ENCODE peak calls at places on chromosomes 5 and 9, in four cellular contexts. O, Q, R and I are unnamed samples.

GRCh38 chr5:156883316-156883875 is 33.3 kb downstream of the PPP1R2B start:
- DNase-seq in O (no peak), R (no peak), Q (no peak), I (no peak)

GRCh38 chr9:18606831-18607230 is 132.9 kb downstream of the ADAMTSL1 start:
- DNase-seq in R (no peak), O (no peak), Q (peak), I (no peak)

GRCh38 chr9:23820731-23821399 is 5.2 kb downstream of the ELAVL2 start:
- DNase-seq in O (no peak), R (peak), Q (no peak), I (no peak)

GRCh38 chr5:67305913-67306710 is 109.5 kb upstream of the CD180 start:
- DNase-seq in O (no peak), R (no peak), Q (peak), I (no peak)

GRCh38 chr5:36099748-36100147 is 33.1 kb upstream of the UGT3A2 start:
- DNase-seq in R (no peak), O (no peak), Q (no peak), I (no peak)

GRCh38 chr9:1869843-1870242 is 145.3 kb upstream of the SMARCA2 start:
- DNase-seq in Q (peak), R (peak), O (peak), I (no peak)

GRCh38 chr9:93086445-93087224 is 9.4 kb upstream of the CARD19 start:
- DNase-seq in O (no peak), Q (no peak), R (no peak), I (peak)

GRCh38 chr9:536597-537511 is 304.6 kb upstream of the DMRT1 start:
- DNase-seq in Q (no peak), R (no peak), O (no peak), I (no peak)

GRCh38 chr9:23636199-23636598 is 189.8 kb downstream of the ELAVL2 start:
- DNase-seq in Q (no peak), O (no peak), R (no peak), I (no peak)

GRCh38 chr5:120199559-120199958 is 264.5 kb upstream of the PRR16 start:
- DNase-seq in R (no peak), O (no peak), Q (no peak), I (no peak)

GRCh38 chr9:87441251-87441650 is 56.4 kb upstream of the DAPK1 start:
- DNase-seq in Q (peak), R (no peak), O (no peak), I (no peak)

GRCh38 chr9:105694848-105695581 is 674 bp downstream of the TMEM38B start:
- DNase-seq in O (peak), Q (peak), R (peak), I (peak)

GRCh38 chr9:19408693-19409405 is at the start of gene ACER2:
- DNase-seq in Q (peak), R (peak), O (peak), I (peak)

GRCh38 chr5:177303121-177303924 is at the start of the genes PRELID1 and RAB24:
- DNase-seq in O (peak), Q (peak), R (peak), I (peak)

GRCh38 chr9:37309136-37309535 is 113.4 kb upstream of the GRHPR start:
- DNase-seq in Q (peak), O (no peak), R (no peak), I (no peak)

GRCh38 chr5:80975065-80975464 is 14.9 kb downstream of the RASGRF2 start:
- DNase-seq in O (no peak), Q (no peak), R (no peak), I (no peak)

GRCh38 chr5:88659529-88660325 is 223.3 kb downstream of the MEF2C start:
- DNase-seq in O (no peak), Q (no peak), R (no peak), I (no peak)

GRCh38 chr5:151572657-151573368 is 18.3 kb downstream of the FAT2 start:
- DNase-seq in O (no peak), Q (no peak), R (no peak), I (no peak)

GRCh38 chr9:91211919-91212318 is 149.8 kb downstream of the AUH start:
- DNase-seq in O (no peak), R (no peak), Q (no peak), I (no peak)

GRCh38 chr5:11483630-11484029 is 420.6 kb downstream of the CTNND2 start:
- DNase-seq in R (no peak), Q (no peak), O (no peak), I (no peak)

GRCh38 chr9:109014267-109015025 is 1.1 kb upstream of the CTNNAL1 start:
- DNase-seq in R (no peak), Q (no peak), O (no peak), I (peak)